ENCODE peak calls at places on chromosomes 13 and 19, in ten cellular contexts. One of them, this sample, is unnamed.

GRCh38 chr19:35722461-35722860 is 4.7 kb downstream of the KMT2B start:
- DNase-seq in uterus: no peak
- DNase-seq in transverse colon: no peak
- DNase-seq in ovary: no peak
- DNase-seq in right lobe of liver: no peak
- DNase-seq in adrenal gland: no peak
- DNase-seq in Peyer's patch: no peak
- DNase-seq in IMR-90: no peak
- DNase-seq in heart left ventricle: no peak
- DNase-seq in NB4: no peak
- DNase-seq in this sample: no peak

GRCh38 chr13:33742321-33742720 is 75.6 kb upstream of the RFC3 start:
- DNase-seq in uterus: no peak
- DNase-seq in transverse colon: no peak
- DNase-seq in ovary: no peak
- DNase-seq in right lobe of liver: no peak
- DNase-seq in adrenal gland: no peak
- DNase-seq in Peyer's patch: no peak
- DNase-seq in IMR-90: no peak
- DNase-seq in heart left ventricle: no peak
- DNase-seq in NB4: no peak
- DNase-seq in this sample: no peak

GRCh38 chr19:47018923-47019322 is 714 bp upstream of the NPAS1 start:
- DNase-seq in uterus: no peak
- DNase-seq in transverse colon: no peak
- DNase-seq in ovary: no peak
- DNase-seq in right lobe of liver: no peak
- DNase-seq in adrenal gland: no peak
- DNase-seq in Peyer's patch: no peak
- DNase-seq in IMR-90: no peak
- DNase-seq in heart left ventricle: no peak
- DNase-seq in NB4: no peak
- DNase-seq in this sample: no peak

GRCh38 chr13:36736119-36736726 is 62.4 kb downstream of the SERTM1 start:
- DNase-seq in uterus: peak; percentile 70
- DNase-seq in transverse colon: peak; percentile 19
- DNase-seq in ovary: peak; percentile 23
- DNase-seq in right lobe of liver: no peak
- DNase-seq in adrenal gland: peak; percentile 54
- DNase-seq in Peyer's patch: peak; percentile 19
- DNase-seq in IMR-90: peak; percentile 62
- DNase-seq in heart left ventricle: peak; percentile 24
- DNase-seq in NB4: peak; percentile 71
- DNase-seq in this sample: peak; percentile 31

GRCh38 chr13:27131906-27132305 is 39.7 kb downstream of the USP12 start:
- DNase-seq in uterus: no peak
- DNase-seq in transverse colon: no peak
- DNase-seq in ovary: no peak
- DNase-seq in right lobe of liver: no peak
- DNase-seq in adrenal gland: no peak
- DNase-seq in Peyer's patch: no peak
- DNase-seq in IMR-90: no peak
- DNase-seq in heart left ventricle: no peak
- DNase-seq in NB4: no peak
- DNase-seq in this sample: no peak

GRCh38 chr13:27556109-27556508 is 64.2 kb downstream of the LNX2 start:
- DNase-seq in uterus: no peak
- DNase-seq in transverse colon: no peak
- DNase-seq in ovary: no peak
- DNase-seq in right lobe of liver: no peak
- DNase-seq in adrenal gland: no peak
- DNase-seq in Peyer's patch: no peak
- DNase-seq in IMR-90: peak; percentile 78
- DNase-seq in heart left ventricle: peak; percentile 25
- DNase-seq in NB4: no peak
- DNase-seq in this sample: no peak

GRCh38 chr13:113187263-113187669 is 21.2 kb downstream of the PCID2 start:
- DNase-seq in uterus: peak; percentile 71
- DNase-seq in transverse colon: peak; percentile 51
- DNase-seq in ovary: peak; percentile 26
- DNase-seq in right lobe of liver: no peak
- DNase-seq in adrenal gland: peak; percentile 88
- DNase-seq in Peyer's patch: no peak
- DNase-seq in IMR-90: peak; percentile 100
- DNase-seq in heart left ventricle: peak; percentile 85
- DNase-seq in NB4: peak; percentile 63
- DNase-seq in this sample: no peak

GRCh38 chr13:98532254-98532653 is 44.7 kb downstream of the STK24 start:
- DNase-seq in uterus: no peak
- DNase-seq in transverse colon: no peak
- DNase-seq in ovary: no peak
- DNase-seq in right lobe of liver: no peak
- DNase-seq in adrenal gland: no peak
- DNase-seq in Peyer's patch: no peak
- DNase-seq in IMR-90: no peak
- DNase-seq in heart left ventricle: no peak
- DNase-seq in NB4: no peak
- DNase-seq in this sample: no peak

GRCh38 chr13:79631260-79631659 is 150.3 kb downstream of the NDFIP2 start:
- DNase-seq in uterus: no peak
- DNase-seq in transverse colon: no peak
- DNase-seq in ovary: no peak
- DNase-seq in right lobe of liver: no peak
- DNase-seq in adrenal gland: peak; percentile 37
- DNase-seq in Peyer's patch: no peak
- DNase-seq in IMR-90: peak; percentile 49
- DNase-seq in heart left ventricle: peak; percentile 10
- DNase-seq in NB4: peak; percentile 6
- DNase-seq in this sample: no peak

GRCh38 chr13:91882918-91883317 is 484.5 kb downstream of the GPC5 start:
- DNase-seq in uterus: no peak
- DNase-seq in transverse colon: no peak
- DNase-seq in ovary: no peak
- DNase-seq in right lobe of liver: no peak
- DNase-seq in adrenal gland: no peak
- DNase-seq in Peyer's patch: no peak
- DNase-seq in IMR-90: no peak
- DNase-seq in heart left ventricle: no peak
- DNase-seq in NB4: no peak
- DNase-seq in this sample: no peak

GRCh38 chr13:111040821-111041220 is 74.3 kb upstream of the ARHGEF7 start:
- DNase-seq in uterus: no peak
- DNase-seq in transverse colon: no peak
- DNase-seq in ovary: no peak
- DNase-seq in right lobe of liver: no peak
- DNase-seq in adrenal gland: no peak
- DNase-seq in Peyer's patch: no peak
- DNase-seq in IMR-90: no peak
- DNase-seq in heart left ventricle: no peak
- DNase-seq in NB4: no peak
- DNase-seq in this sample: no peak

GRCh38 chr19:56348289-56348877 is 33.7 kb upstream of the ZSCAN5A start:
- DNase-seq in uterus: no peak
- DNase-seq in transverse colon: no peak
- DNase-seq in ovary: no peak
- DNase-seq in right lobe of liver: no peak
- DNase-seq in adrenal gland: no peak
- DNase-seq in Peyer's patch: no peak
- DNase-seq in IMR-90: no peak
- DNase-seq in heart left ventricle: no peak
- DNase-seq in NB4: peak; percentile 42
- DNase-seq in this sample: no peak

GRCh38 chr13:106173346-106173745 is 362.1 kb downstream of the EFNB2 start:
- DNase-seq in uterus: no peak
- DNase-seq in transverse colon: no peak
- DNase-seq in ovary: no peak
- DNase-seq in right lobe of liver: no peak
- DNase-seq in adrenal gland: no peak
- DNase-seq in Peyer's patch: no peak
- DNase-seq in IMR-90: no peak
- DNase-seq in heart left ventricle: no peak
- DNase-seq in NB4: no peak
- DNase-seq in this sample: no peak
- TF ChIP-seq POLR2A in uterus: no peak
- TF ChIP-seq POLR2A in transverse colon: no peak
- TF ChIP-seq POLR2A in ovary: no peak
- TF ChIP-seq POLR2A in right lobe of liver: no peak
- TF ChIP-seq POLR2A in adrenal gland: no peak
- TF ChIP-seq POLR2A in Peyer's patch: no peak
- TF ChIP-seq POLR2A in IMR-90: no peak
- TF ChIP-seq POLR2A in heart left ventricle: no peak
- TF ChIP-seq POLR2A in NB4: no peak
- TF ChIP-seq POLR2A in this sample: no peak

DNA sequence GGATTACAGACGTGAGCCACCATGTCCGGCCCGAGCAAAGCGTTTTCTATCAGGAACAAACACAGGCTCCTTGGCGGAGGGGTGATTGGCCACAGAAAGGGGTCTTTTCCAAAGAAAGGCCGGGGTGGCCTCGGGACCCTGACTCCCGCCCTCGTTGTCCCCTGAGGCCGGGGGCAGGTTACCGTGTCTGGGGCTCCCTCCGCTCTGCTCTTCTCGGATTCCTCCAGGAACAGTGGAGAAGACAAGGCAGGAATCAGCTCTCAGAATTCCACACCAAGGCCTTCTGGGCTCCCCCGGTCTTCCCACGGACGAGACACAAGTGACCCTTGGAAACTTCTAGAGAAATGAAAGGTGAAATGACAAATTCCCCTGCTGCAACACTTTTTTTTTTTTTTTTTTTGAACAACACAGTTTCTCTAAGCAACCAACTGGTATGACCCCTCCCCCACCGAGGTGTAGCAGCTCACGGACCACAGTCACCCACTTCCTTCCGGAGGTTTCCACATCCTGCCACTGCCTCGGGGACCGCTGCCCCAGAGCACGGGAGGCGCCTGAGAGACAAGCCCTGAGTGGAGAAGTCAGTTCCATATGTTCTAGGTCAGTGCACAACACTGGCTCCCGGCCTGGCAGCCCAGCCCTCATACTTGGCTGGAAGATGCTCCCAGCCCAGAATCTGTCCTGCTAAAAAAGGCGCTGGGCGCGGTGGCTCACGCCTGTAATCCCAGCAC is 11.0 kb downstream of the MOB3A start:
- DNase-seq in uterus: no peak
- DNase-seq in transverse colon: peak; percentile 88
- DNase-seq in ovary: no peak
- DNase-seq in right lobe of liver: peak; percentile 84
- DNase-seq in adrenal gland: no peak
- DNase-seq in Peyer's patch: peak; percentile 98
- DNase-seq in IMR-90: no peak
- DNase-seq in heart left ventricle: peak; percentile 67
- DNase-seq in NB4: peak; percentile 96
- DNase-seq in this sample: peak; percentile 85
- TF ChIP-seq POLR2A in uterus: no peak
- TF ChIP-seq POLR2A in transverse colon: no peak
- TF ChIP-seq POLR2A in ovary: no peak
- TF ChIP-seq POLR2A in right lobe of liver: no peak
- TF ChIP-seq POLR2A in adrenal gland: no peak
- TF ChIP-seq POLR2A in Peyer's patch: no peak
- TF ChIP-seq POLR2A in IMR-90: no peak
- TF ChIP-seq POLR2A in heart left ventricle: no peak
- TF ChIP-seq POLR2A in NB4: peak; percentile 27
- TF ChIP-seq POLR2A in this sample: peak; percentile 50

DNA sequence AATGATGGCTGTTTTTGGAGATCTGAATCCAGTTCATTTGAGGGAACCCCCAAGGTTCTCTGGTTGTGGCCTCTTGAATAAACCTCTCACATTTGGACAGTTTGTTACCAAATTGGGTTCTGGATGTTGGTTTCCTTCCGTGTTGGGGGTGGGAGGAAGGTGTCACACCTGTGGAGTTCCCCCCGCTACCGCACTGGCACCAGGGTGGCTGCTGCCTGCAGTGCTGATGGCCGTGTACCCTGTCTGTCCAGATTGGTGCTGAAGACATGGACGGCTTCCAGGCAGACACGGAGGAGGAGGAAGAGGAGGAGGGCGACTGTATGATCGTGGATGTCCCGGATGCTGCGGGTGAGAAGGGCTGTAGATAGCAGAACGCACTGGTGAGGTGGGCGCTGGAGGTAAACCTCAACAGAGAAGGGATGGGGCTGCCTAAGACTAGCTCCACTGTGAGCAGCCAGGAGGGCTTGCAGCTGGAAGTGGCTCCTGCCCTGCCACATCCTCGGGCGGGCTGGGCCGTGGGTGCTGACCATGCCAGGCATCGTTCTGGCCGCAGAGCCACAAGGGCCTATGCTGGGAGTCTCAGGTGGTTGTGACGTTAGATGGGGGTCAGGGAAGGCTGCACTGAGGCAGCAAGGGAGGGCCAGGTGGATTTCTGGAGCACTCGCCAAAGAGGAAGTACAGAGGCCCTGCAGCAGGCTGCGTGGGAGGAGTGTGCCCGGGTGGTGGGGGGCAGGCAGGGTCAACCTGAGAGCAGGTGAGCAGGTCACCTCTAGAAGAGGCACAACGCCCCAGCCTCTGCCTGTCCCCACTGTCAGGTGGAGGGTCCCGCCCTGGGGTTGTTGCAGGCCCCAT is 15.4 kb downstream of the UBXN6 start:
- DNase-seq in uterus: no peak
- DNase-seq in transverse colon: no peak
- DNase-seq in ovary: no peak
- DNase-seq in right lobe of liver: no peak
- DNase-seq in adrenal gland: no peak
- DNase-seq in Peyer's patch: peak; percentile 62
- DNase-seq in IMR-90: no peak
- DNase-seq in heart left ventricle: no peak
- DNase-seq in NB4: peak; percentile 24
- DNase-seq in this sample: no peak
- TF ChIP-seq POLR2A in uterus: no peak
- TF ChIP-seq POLR2A in transverse colon: no peak
- TF ChIP-seq POLR2A in ovary: no peak
- TF ChIP-seq POLR2A in right lobe of liver: no peak
- TF ChIP-seq POLR2A in adrenal gland: no peak
- TF ChIP-seq POLR2A in Peyer's patch: no peak
- TF ChIP-seq POLR2A in IMR-90: no peak
- TF ChIP-seq POLR2A in heart left ventricle: no peak
- TF ChIP-seq POLR2A in NB4: no peak
- TF ChIP-seq POLR2A in this sample: no peak

DNA sequence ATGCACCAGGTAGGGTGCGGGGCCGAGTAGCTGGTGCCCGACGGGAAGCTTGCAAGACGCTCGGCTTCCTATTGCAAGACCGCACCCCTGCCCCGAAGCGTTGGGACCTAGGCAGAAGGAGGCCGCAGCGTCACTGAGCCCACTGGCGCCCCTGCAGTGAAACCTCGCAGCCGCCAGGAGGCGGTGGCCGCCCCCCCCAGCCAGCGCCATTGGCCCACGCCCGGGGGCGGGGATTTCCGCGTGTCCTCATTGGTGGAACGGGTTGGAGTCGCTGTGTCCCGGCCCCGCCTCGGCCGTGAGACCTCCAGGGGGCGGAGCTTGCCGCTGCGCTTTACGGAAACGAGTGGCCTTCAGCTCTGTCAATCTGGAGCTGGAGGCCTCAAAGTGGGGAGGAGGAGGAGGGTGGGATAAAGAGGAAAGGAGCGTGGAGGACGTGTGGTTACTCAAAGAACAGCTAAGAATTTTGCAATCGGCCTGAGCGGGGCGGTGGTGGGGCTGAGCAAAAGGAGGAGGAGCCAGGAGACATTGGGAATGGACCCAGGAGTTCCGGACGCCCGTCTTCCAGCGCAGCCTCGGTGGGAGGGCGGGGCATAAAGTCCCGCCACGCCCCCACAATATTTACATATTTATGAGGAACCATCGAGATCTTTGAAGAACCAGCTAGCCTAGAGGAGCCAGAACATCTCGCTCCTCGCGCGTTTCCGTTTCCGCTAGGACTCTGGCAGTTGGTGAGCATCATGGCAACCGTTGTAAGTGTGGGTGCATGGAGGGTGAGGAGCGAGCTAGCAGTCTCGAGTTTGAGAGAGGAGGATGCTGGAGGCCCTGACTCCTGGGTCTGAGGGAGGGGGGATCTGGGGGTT is at the start of the genes GYS1 and RUVBL2:
- DNase-seq in uterus: peak; percentile 99
- DNase-seq in transverse colon: peak; percentile 99
- DNase-seq in ovary: peak; percentile 99
- DNase-seq in right lobe of liver: peak; percentile 100
- DNase-seq in adrenal gland: peak; percentile 99
- DNase-seq in Peyer's patch: peak; percentile 99
- DNase-seq in IMR-90: peak; percentile 99
- DNase-seq in heart left ventricle: peak; percentile 100
- DNase-seq in NB4: peak; percentile 99
- DNase-seq in this sample: peak; percentile 99
- TF ChIP-seq POLR2A in uterus: peak; percentile 93
- TF ChIP-seq POLR2A in transverse colon: peak; percentile 92
- TF ChIP-seq POLR2A in ovary: peak; percentile 90
- TF ChIP-seq POLR2A in right lobe of liver: peak; percentile 92
- TF ChIP-seq POLR2A in adrenal gland: peak; percentile 73
- TF ChIP-seq POLR2A in Peyer's patch: peak; percentile 80
- TF ChIP-seq POLR2A in IMR-90: peak; percentile 77
- TF ChIP-seq POLR2A in heart left ventricle: peak; percentile 77
- TF ChIP-seq POLR2A in NB4: peak; percentile 95
- TF ChIP-seq POLR2A in this sample: no peak